ENCODE peak calls at places on chromosomes 13 and 19, in nine cellular contexts. F is fibroblast of the aortic adventitia; W is brain microvascular endothelial cell; D is spleen; I is fibroblast of pulmonary artery; Y is left ventricle myocardium inferior; S is fibroblast of lung; N is breast epithelium; H is CD8-positive, alpha-beta memory T cell. K is an unnamed sample.

GRCh38 chr13:47437411-47437810 is 540.6 kb upstream of the HTR2A start:
- DNase-seq in Y (no peak), S (peak; percentile 79), N (no peak), F (peak; percentile 48), D (no peak), H (no peak), W (no peak), I (peak; percentile 14), K (no peak)

GRCh38 chr13:38394777-38395504 is 45.3 kb downstream of the UFM1 start:
- DNase-seq in W (no peak), H (no peak), I (no peak), S (peak; percentile 67), Y (no peak), N (no peak), F (no peak), D (no peak), K (no peak)

GRCh38 chr13:94731028-94731427 is 18.7 kb upstream of the SOX21 start:
- DNase-seq in H (no peak), F (no peak), Y (no peak), D (no peak), I (no peak), W (no peak), S (no peak), N (no peak), K (no peak)

GRCh38 chr19:10864538-10864899 is 6.8 kb upstream of the CARM1 start:
- DNase-seq in H (peak; percentile 74), D (peak; percentile 92), N (peak; percentile 88), W (peak; percentile 67), F (peak; percentile 82), Y (peak; percentile 85), I (peak; percentile 79), S (peak; percentile 57), K (peak; percentile 85)

GRCh38 chr13:72737033-72737432 is 9.3 kb downstream of the BORA start:
- DNase-seq in I (no peak), S (no peak), W (no peak), F (no peak), D (no peak), Y (no peak), N (no peak), H (no peak), K (no peak)

GRCh38 chr19:11699931-11700794 is 38.6 kb downstream of the ZNF823 start:
- DNase-seq in W (peak; percentile 37), D (no peak), S (peak; percentile 31), I (peak; percentile 60), F (peak; percentile 56), N (no peak), Y (no peak), H (no peak), K (peak; percentile 43)

GRCh38 chr13:113544071-113544891 is 40.3 kb upstream of the TFDP1 start:
- DNase-seq in F (no peak), I (no peak), H (no peak), W (no peak), D (peak; percentile 64), S (no peak), N (peak; percentile 48), Y (no peak), K (no peak)

GRCh38 chr13:27775943-27776342 is 16.3 kb upstream of the GSX1 start:
- DNase-seq in W (no peak), N (no peak), D (no peak), Y (no peak), S (no peak), I (no peak), H (no peak), F (no peak), K (no peak)

GRCh38 chr13:25180795-25181537 is 8.9 kb upstream of the AMER2 start:
- DNase-seq in F (no peak), D (no peak), Y (no peak), H (no peak), I (no peak), S (no peak), N (no peak), W (no peak), K (peak; percentile 63)

GRCh38 chr19:48395170-48395455 is 1.6 kb downstream of the GRIN2D start:
- DNase-seq in Y (no peak), S (no peak), H (no peak), W (no peak), D (no peak), N (no peak), F (no peak), I (no peak), K (no peak)

GRCh38 chr19:37980419-37980975 is 73.5 kb downstream of the SIPA1L3 start:
- DNase-seq in H (no peak), I (no peak), W (no peak), N (no peak), F (no peak), S (peak; percentile 52), D (peak; percentile 69), Y (no peak), K (no peak)

GRCh38 chr13:105442941-105443340 is 1092.5 kb downstream of the EFNB2 start:
- DNase-seq in I (peak; percentile 99), H (no peak), W (peak; percentile 97), S (peak; percentile 99), N (no peak), Y (no peak), D (no peak), F (peak; percentile 85), K (peak; percentile 58)

GRCh38 chr13:105914637-105915036 is 620.8 kb downstream of the EFNB2 start:
- DNase-seq in H (no peak), S (peak; percentile 84), Y (no peak), W (peak; percentile 70), D (no peak), F (peak; percentile 15), N (no peak), I (peak; percentile 80), K (no peak)

GRCh38 chr13:113554333-113554700 is 30.2 kb upstream of the TFDP1 start:
- DNase-seq in H (no peak), W (no peak), I (no peak), Y (no peak), S (no peak), N (peak; percentile 22), D (no peak), F (no peak), K (no peak)

GRCh38 chr19:35000338-35000646 is 169 bp downstream of the GRAMD1A start:
- DNase-seq in W (no peak), H (no peak), Y (no peak), D (no peak), I (no peak), S (no peak), N (no peak), F (no peak), K (no peak)
- H3K4me3 ChIP-seq in W (peak overlapping the region; percentile 76), H (no peak overlapping the region), Y (peak overlapping the region; percentile 86), D (peak overlapping the region; percentile 93), I (peak overlapping the region; percentile 86), S (peak overlapping the region; percentile 77), N (peak overlapping the region; percentile 95), F (peak overlapping the region; percentile 77), K (peak overlapping the region; percentile 89)

GRCh38 chr13:65095697-65096096 is 2134.4 kb downstream of the PCDH9 start:
- DNase-seq in Y (no peak), D (no peak), S (no peak), H (no peak), F (no peak), I (no peak), N (no peak), W (no peak), K (no peak)
- H3K4me3 ChIP-seq in Y (no peak overlapping the region), D (no peak overlapping the region), S (no peak overlapping the region), H (no peak overlapping the region), F (no peak overlapping the region), I (no peak overlapping the region), N (no peak overlapping the region), W (no peak overlapping the region), K (no peak overlapping the region)

GRCh38 chr19:35169226-35169995 is 14.9 kb downstream of the FXYD5 start:
- DNase-seq in D (no peak), S (no peak), N (no peak), I (no peak), Y (no peak), F (no peak), H (no peak), W (no peak), K (no peak)
- H3K4me3 ChIP-seq in D (no peak overlapping the region), S (no peak overlapping the region), N (no peak overlapping the region), I (no peak overlapping the region), Y (no peak overlapping the region), F (no peak overlapping the region), H (no peak overlapping the region), W (no peak overlapping the region), K (no peak overlapping the region)

GRCh38 chr19:55275851-55276719 is 3.8 kb downstream of the HSPBP1 start:
- DNase-seq in D (no peak), Y (no peak), H (no peak), F (no peak), N (no peak), I (no peak), W (no peak), S (no peak), K (no peak)
- H3K4me3 ChIP-seq in D (no peak overlapping the region), Y (no peak overlapping the region), H (no peak overlapping the region), F (no peak overlapping the region), N (no peak overlapping the region), I (no peak overlapping the region), W (no peak overlapping the region), S (no peak overlapping the region), K (no peak overlapping the region)

DNA sequence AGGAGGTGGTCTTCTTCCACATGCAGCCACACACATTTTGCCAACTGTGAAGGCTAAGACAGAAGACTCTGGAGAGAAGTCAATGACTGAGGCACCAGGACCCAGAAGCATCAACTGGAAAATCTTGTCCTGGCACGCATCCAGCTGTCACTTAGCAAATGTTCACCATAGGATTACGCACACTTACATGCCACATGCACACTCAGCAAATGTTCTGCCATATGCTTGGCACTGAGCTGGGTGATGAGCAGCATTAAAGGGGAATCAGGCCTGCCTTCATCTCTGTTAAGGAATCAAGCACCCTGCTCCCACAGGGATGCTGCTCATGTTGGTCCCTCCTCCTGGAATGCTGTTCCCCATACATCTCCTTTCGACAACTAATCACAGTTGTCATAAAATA is 5.0 kb downstream of the ZNF599 start:
- DNase-seq in H (no peak), S (no peak), F (no peak), I (no peak), Y (no peak), D (no peak), W (no peak), N (no peak), K (peak; percentile 1)
- H3K4me3 ChIP-seq in H (no peak overlapping the region), S (no peak overlapping the region), F (no peak overlapping the region), I (no peak overlapping the region), Y (no peak overlapping the region), D (no peak overlapping the region), W (no peak overlapping the region), N (no peak overlapping the region), K (no peak overlapping the region)

GRCh38 chr19:15419413-15420025 is 731 bp upstream of the AKAP8L start:
- DNase-seq in Y (no peak), N (no peak), W (no peak), H (no peak), I (peak; percentile 5), F (no peak), S (no peak), D (no peak), K (no peak)
- H3K4me3 ChIP-seq in Y (peak overlapping the region; percentile 96), N (peak overlapping the region; percentile 92), W (peak overlapping the region; percentile 51), H (peak overlapping the region; percentile 37), I (peak overlapping the region; percentile 81), F (peak overlapping the region; percentile 74), S (peak overlapping the region; percentile 32), D (peak overlapping the region; percentile 99), K (peak overlapping the region; percentile 24)

DNA sequence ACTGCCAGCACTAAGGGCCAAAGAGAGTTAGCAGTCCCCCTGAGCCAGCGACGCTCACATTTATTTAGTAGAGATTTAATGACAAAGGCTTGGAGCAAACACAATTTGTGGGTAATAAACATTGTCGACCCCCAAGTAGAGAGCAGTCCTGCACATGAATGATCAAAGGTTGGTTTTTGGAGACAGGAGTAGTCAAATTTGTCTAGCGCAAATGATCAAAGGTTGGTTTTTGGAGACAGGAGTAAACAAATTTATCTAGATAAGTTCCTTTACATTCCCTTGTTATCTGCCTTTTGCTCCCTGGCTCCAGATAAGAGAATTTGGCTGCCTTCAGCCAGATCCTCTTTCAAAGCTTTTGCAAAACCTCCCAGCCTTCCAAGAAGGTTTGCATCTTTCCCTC is 26.9 kb downstream of the METTL21C start:
- DNase-seq in D (no peak), W (no peak), Y (no peak), S (no peak), N (no peak), H (no peak), F (no peak), I (no peak), K (no peak)
- H3K4me3 ChIP-seq in D (no peak overlapping the region), W (no peak overlapping the region), Y (no peak overlapping the region), S (no peak overlapping the region), N (no peak overlapping the region), H (no peak overlapping the region), F (no peak overlapping the region), I (no peak overlapping the region), K (no peak overlapping the region)

K was measured in A673.